ENCODE peak calls at places on chromosomes 4 and X, in four cellular contexts. I is tibial artery, M is fibroblast of lung, X is psoas muscle. T is an unnamed sample.

GRCh38 chr4:72442715-72443114 is 126.3 kb downstream of the ADAMTS3 start:
- DNase-seq in M (peak; percentile 30), X (no peak), I (no peak), T (no peak)

GRCh38 chr4:14856927-14857220 is 145.4 kb upstream of the CPEB2 start:
- DNase-seq in I (no peak), M (no peak), X (no peak), T (no peak)

GRCh38 chr4:183185018-183185417 is 86.0 kb downstream of the WWC2 start:
- DNase-seq in X (no peak), I (no peak), M (peak; percentile 97), T (no peak)

GRCh38 chrX:68934421-68934820 is 105.6 kb downstream of the EFNB1 start:
- DNase-seq in M (no peak), X (no peak), I (peak; percentile 45), T (peak; percentile 30)

GRCh38 chrX:23959781-23960180 is 52.0 kb downstream of the CXorf58 start:
- DNase-seq in I (no peak), M (no peak), X (no peak), T (no peak)

GRCh38 chr4:184310171-184310567 is 92.5 kb upstream of the ENPP6 start:
- DNase-seq in M (no peak), I (no peak), X (peak; percentile 48), T (peak; percentile 68)

GRCh38 chr4:109155682-109156243 is 146.7 kb downstream of the COL25A1 start:
- DNase-seq in M (peak; percentile 29), X (no peak), I (no peak), T (no peak)

GRCh38 chr4:127352220-127352619 is 280.5 kb upstream of the INTU start:
- DNase-seq in X (no peak), M (no peak), I (no peak), T (no peak)

GRCh38 chr4:185396724-185397402 is at the start of gene ANKRD37:
- DNase-seq in I (no peak), M (peak; percentile 58), X (no peak), T (peak; percentile 57)

GRCh38 chr4:164467493-164467892 is 286.4 kb upstream of the SMIM31 start:
- DNase-seq in X (no peak), I (no peak), M (no peak), T (no peak)

GRCh38 chr4:108272566-108272965 is 103.8 kb upstream of the LEF1 start:
- DNase-seq in X (no peak), I (no peak), M (peak; percentile 90), T (no peak)

GRCh38 chrX:40685352-40685918 is 38.1 kb upstream of the CXorf38 start:
- DNase-seq in X (no peak), I (no peak), M (no peak), T (no peak)

GRCh38 chr4:142648378-142648777 is 197.7 kb downstream of the INPP4B start:
- DNase-seq in I (no peak), M (no peak), X (no peak), T (no peak)

GRCh38 chrX:14832151-14832550 is 40.7 kb downstream of the FANCB start:
- DNase-seq in I (no peak), M (peak; percentile 71), X (no peak), T (no peak)

GRCh38 chr4:174437756-174438155 is 84.5 kb downstream of the HPGD start:
- DNase-seq in M (no peak), X (no peak), I (no peak), T (no peak)

GRCh38 chr4:93788712-93789111 is 39.8 kb upstream of the ATOH1 start:
- DNase-seq in X (no peak), I (no peak), M (no peak), T (no peak)

GRCh38 chr4:52911684-52912294 is 49.7 kb downstream of the RASL11B start:
- DNase-seq in I (peak; percentile 75), M (peak; percentile 51), X (peak; percentile 73), T (peak; percentile 88)
- TF ChIP-seq CTCF in I (peak; percentile 46), M (peak; percentile 70), X (peak; percentile 70), T (peak; percentile 59)

GRCh38 chr4:36590343-36590742 is 308.9 kb downstream of the DTHD1 start:
- DNase-seq in M (no peak), I (no peak), X (no peak), T (no peak)
- H3K9me3 ChIP-seq in M (no peaks in the 10 kb centered on the region), I (no peaks in the 10 kb centered on the region), X (no peaks in the 10 kb centered on the region), T (no peaks in the 10 kb centered on the region)

DNA sequence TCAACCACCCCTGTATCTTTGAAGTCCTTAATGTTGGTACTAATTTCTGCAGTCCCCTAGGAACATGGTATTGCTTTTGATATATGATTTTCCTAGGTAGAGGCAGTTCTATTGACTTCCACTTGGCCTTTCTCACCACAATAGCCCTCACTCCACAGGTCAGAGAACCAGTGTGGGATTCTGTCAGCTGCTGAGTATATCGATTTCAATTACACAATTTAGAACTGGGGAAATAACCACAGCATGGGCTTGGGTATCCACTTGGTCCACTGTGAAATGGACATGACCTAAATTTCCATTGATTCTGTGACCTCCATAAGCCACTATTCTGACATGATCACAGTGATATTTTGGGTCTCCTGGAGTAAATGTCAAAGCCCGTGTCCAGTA is 62.3 kb downstream of the KANTR start:
- DNase-seq in X (no peak), M (no peak), I (no peak), T (no peak)
- TF ChIP-seq CTCF in X (no peak), M (no peak), I (no peak), T (no peak)

DNA sequence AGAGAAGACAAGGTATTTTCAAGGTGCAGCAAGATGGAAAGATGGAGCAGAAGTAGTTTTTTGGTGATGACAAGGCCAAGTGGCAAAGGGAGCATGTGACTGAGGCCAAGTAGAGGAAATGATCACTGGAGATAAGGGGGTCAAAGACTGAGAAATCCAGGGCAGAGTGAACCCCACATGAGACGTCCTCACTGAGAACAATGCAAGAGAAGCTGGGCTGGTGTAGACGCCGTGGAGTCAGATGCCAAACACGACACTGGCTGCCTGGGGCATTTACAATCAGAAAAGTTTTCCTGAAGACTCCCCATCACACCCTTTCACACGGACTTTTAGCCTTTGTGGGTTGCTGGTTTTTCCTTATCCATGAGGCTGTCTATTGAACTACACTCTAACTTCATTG is 69.3 kb downstream of the FAM184B start:
- DNase-seq in M (no peak), I (no peak), X (no peak), T (no peak)
- H3K9me3 ChIP-seq in M (no peaks in the 10 kb centered on the region), I (no peaks in the 10 kb centered on the region), X (no peaks in the 10 kb centered on the region), T (no peaks in the 10 kb centered on the region)

DNA sequence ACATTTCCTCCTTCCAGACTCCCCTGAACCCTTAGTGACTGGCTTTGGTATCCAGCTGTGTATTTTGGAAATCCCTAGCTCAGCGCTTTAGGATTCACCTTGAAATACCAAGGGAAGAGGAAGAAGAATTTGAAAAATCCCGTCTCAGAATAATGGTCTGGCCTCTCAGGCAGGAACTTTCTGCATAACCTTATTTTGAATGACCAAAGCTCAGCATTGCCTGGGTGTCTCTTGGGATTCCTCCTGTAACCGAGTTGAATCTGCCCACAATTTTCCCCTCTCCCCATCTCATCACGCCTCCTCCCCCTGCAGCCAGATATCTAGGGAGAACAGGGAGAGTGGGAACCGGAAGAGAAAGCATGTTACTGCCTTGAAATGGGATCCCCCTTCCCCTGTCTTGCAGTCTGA is 116.2 kb downstream of the SMIM20 start:
- DNase-seq in X (no peak), M (no peak), I (no peak), T (no peak)
- TF ChIP-seq CTCF in X (no peak), M (no peak), I (no peak), T (no peak)

DNA sequence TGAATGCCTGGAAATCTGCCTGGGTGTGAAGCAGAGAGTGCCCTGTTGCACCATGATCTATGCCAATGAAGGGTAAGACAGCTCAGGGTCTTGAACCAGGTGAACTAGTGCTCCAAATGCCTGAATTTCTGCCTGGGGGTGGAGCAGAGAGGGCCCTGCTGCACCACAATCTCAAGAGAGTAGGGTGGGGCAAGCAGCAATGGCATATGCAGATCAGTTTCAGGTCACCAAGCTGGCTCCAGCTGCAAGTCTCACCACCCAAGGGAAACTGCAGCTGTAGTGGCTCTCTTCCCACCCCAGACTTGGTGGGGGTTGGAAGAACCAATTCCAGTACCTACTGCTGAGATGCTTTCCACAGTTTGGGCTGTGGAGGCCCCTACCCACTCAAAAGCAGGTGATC is 147.0 kb downstream of the SPANXN1 start:
- DNase-seq in X (no peak), I (no peak), M (no peak), T (no peak)
- H3K9me3 ChIP-seq in X (no peaks in the 10 kb centered on the region), I (no peaks in the 10 kb centered on the region), M (no peaks in the 10 kb centered on the region), T (no peaks in the 10 kb centered on the region)

DNA sequence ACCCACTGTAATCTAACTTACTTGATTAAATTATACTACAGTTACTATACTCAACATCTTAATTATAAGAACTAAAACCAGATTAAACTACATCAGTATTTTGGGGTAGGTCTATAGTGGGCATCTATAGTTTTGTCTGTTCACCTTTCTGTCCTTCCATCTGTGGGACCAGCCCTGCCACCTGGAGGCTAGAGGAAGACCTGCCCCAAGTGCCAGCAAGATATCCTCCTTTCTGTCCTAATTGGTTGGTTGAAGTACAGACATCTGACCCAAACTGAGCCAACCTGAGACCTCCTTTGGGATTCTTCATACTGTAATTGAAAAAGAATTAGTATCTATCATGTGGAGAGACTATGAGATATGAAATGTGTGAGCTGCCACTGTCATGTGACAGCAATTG is 172.2 kb upstream of the TLL1 start:
- DNase-seq in X (no peak), I (no peak), M (no peak), T (no peak)
- TF ChIP-seq CTCF in X (no peak), I (no peak), M (no peak), T (no peak)

T was measured in colonic mucosa.